ENCODE peak calls at places on chromosomes 4 and X, in eight cellular contexts. Z, G, I, T, F, A, Q and O are unnamed samples.

GRCh38 chrX:88439935-88440334 is 307.1 kb upstream of the CPXCR1 start:
- DNase-seq in Z (no peak), G (no peak), I (no peak), T (no peak), F (no peak), A (no peak), Q (no peak), O (no peak)

GRCh38 chrX:1384738-1385250 is 7.1 kb downstream of the SLC25A6 start:
- DNase-seq in Z (no peak), G (no peak), I (no peak), T (no peak), F (peak), A (no peak), Q (no peak), O (no peak)

GRCh38 chrX:39398973-39399268 is 597.7 kb downstream of the MID1IP1 start:
- DNase-seq in Z (no peak), G (peak), I (no peak), T (no peak), F (no peak), A (peak), Q (no peak), O (no peak)

GRCh38 chr4:41575207-41575606 is 37.2 kb downstream of the LIMCH1 start:
- DNase-seq in Z (no peak), G (no peak), I (no peak), T (peak), F (no peak), A (no peak), Q (no peak), O (no peak)

GRCh38 chrX:108946531-108946930 is 210.2 kb upstream of the IRS4 start:
- DNase-seq in Z (no peak), G (no peak), I (no peak), T (no peak), F (no peak), A (no peak), Q (no peak), O (no peak)

GRCh38 chrX:24023972-24024664 is 2.9 kb downstream of the KLHL15 start:
- DNase-seq in Z (no peak), G (no peak), I (no peak), T (peak), F (no peak), A (no peak), Q (no peak), O (peak)

GRCh38 chr4:10091531-10092181 is 24.9 kb downstream of the WDR1 start:
- DNase-seq in Z (peak), G (no peak), I (no peak), T (no peak), F (no peak), A (peak), Q (no peak), O (no peak)

GRCh38 chr4:38815879-38816782 is 11.5 kb upstream of the TLR1 start:
- DNase-seq in Z (no peak), G (no peak), I (no peak), T (peak), F (no peak), A (no peak), Q (no peak), O (peak)

GRCh38 chr4:112853662-112854256 is 195.7 kb upstream of the ANK2 start:
- DNase-seq in Z (no peak), G (no peak), I (no peak), T (peak), F (no peak), A (no peak), Q (peak), O (no peak)

GRCh38 chr4:164383187-164384181 is 370.4 kb upstream of the SMIM31 start:
- DNase-seq in Z (no peak), G (no peak), I (no peak), T (peak), F (no peak), A (peak), Q (peak), O (no peak)

GRCh38 chrX:106752101-106752678 is 25.7 kb downstream of the RNF128 start:
- DNase-seq in Z (no peak), G (no peak), I (no peak), T (peak), F (no peak), A (no peak), Q (peak), O (no peak)

GRCh38 chr4:68272860-68273259 is 27.4 kb upstream of the TMPRSS11B start:
- DNase-seq in Z (no peak), G (no peak), I (no peak), T (no peak), F (no peak), A (no peak), Q (peak), O (peak)

GRCh38 chr4:79237836-79238235 is 88.0 kb downstream of the NAA11 start:
- DNase-seq in Z (no peak), G (no peak), I (no peak), T (no peak), F (no peak), A (no peak), Q (peak), O (no peak)

GRCh38 chr4:26163425-26164362 is 157.1 kb upstream of the RBPJ start:
- DNase-seq in Z (no peak), G (no peak), I (no peak), T (no peak), F (no peak), A (no peak), Q (peak), O (peak)

GRCh38 chr4:6147441-6147840 is 52.9 kb downstream of the JAKMIP1 start:
- DNase-seq in Z (no peak), G (no peak), I (no peak), T (no peak), F (no peak), A (no peak), Q (no peak), O (no peak)

GRCh38 chr4:17029964-17030363 is 131.5 kb upstream of the LDB2 start:
- DNase-seq in Z (no peak), G (no peak), I (no peak), T (no peak), F (no peak), A (no peak), Q (no peak), O (no peak)

GRCh38 chrX:40538391-40538790 is 42.4 kb upstream of the ATP6AP2 start:
- DNase-seq in Z (no peak), G (no peak), I (no peak), T (peak), F (no peak), A (no peak), Q (no peak), O (no peak)

GRCh38 chr4:64250061-64250460 is 159.2 kb downstream of the TECRL start:
- DNase-seq in Z (no peak), G (no peak), I (no peak), T (no peak), F (no peak), A (no peak), Q (no peak), O (no peak)

GRCh38 chrX:47723689-47724088 is 64.7 kb upstream of the UXT start:
- DNase-seq in Z (no peak), G (no peak), I (no peak), T (no peak), F (no peak), A (no peak), Q (peak), O (peak)

GRCh38 chr4:60296381-60296780 is 903.7 kb upstream of the ADGRL3 start:
- DNase-seq in Z (no peak), G (no peak), I (no peak), T (peak), F (no peak), A (no peak), Q (no peak), O (no peak)

GRCh38 chr4:15402146-15402545 is 25.7 kb upstream of the C1QTNF7 start:
- DNase-seq in Z (no peak), G (no peak), I (no peak), T (peak), F (no peak), A (no peak), Q (no peak), O (no peak)

GRCh38 chrX:114615765-114616164 is 31.9 kb downstream of the HTR2C start:
- DNase-seq in Z (no peak), G (no peak), I (no peak), T (no peak), F (no peak), A (no peak), Q (no peak), O (no peak)

GRCh38 chr4:38671594-38671943 is 7.6 kb downstream of the KLF3 start:
- DNase-seq in Z (no peak), G (no peak), I (no peak), T (no peak), F (no peak), A (no peak), Q (no peak), O (no peak)

GRCh38 chrX:10479508-10479907 is 140.9 kb downstream of the MID1 start:
- DNase-seq in Z (no peak), G (no peak), I (no peak), T (no peak), F (no peak), A (no peak), Q (no peak), O (no peak)

GRCh38 chr4:36476135-36476534 is 194.7 kb downstream of the DTHD1 start:
- DNase-seq in Z (no peak), G (no peak), I (no peak), T (no peak), F (no peak), A (no peak), Q (no peak), O (no peak)

DNA sequence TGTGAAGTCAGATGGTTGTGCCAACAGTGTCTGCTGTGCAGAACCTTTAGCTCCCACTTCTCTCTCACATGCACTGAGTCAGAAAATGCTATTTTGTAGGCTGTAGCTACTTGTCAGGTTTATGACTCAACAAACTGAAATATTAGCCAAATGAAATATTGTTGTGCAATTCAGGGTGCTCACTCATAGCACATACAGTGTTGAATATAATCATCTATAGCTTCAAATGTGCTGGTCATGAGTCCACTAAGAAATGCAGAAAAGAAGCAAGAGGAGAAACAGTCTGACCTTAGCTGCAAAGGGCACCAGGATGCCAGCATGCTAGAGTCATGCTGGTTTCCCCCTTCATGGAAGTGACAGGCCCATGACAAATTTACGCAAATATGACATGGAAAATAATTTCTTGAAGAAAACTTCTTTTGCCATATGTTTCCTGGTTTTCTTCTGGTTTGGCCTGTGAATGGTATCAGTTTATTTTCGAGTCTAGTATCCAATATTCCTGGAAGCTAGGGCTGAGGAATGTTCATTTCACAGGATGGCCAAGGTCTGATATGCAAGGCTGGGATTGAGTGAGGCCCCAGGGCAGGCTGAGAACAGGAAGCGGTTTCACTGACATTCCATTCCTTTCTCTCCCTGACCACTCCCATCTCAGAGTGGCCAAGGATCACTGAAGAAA is 10.3 kb upstream of the CXCL2 start:
- DNase-seq in Z (peak), G (no peak), I (peak), T (peak), F (peak), A (peak), Q (peak), O (peak)
- H3K4me3 ChIP-seq in Z (no peak), G (no peak), I (no peak), T (no peak), F (no peak), A (no peak), Q (no peak), O (no peak)

GRCh38 chr4:145217339-145217738 is 37.0 kb upstream of the OTUD4 start:
- DNase-seq in Z (no peak), G (no peak), I (no peak), T (no peak), F (no peak), A (no peak), Q (peak), O (no peak)
- H3K27ac ChIP-seq in Z (no peak), G (no peak), I (no peak), T (no peak), F (no peak), A (no peak), Q (peak), O (no peak)

GRCh38 chr4:88010921-88011320 is 3.5 kb downstream of the PKD2 start:
- DNase-seq in Z (no peak), G (no peak), I (no peak), T (peak), F (no peak), A (no peak), Q (no peak), O (no peak)
- H3K4me3 ChIP-seq in Z (no peak), G (peak), I (no peak), T (peak), F (no peak), A (no peak), Q (peak), O (no peak)

DNA sequence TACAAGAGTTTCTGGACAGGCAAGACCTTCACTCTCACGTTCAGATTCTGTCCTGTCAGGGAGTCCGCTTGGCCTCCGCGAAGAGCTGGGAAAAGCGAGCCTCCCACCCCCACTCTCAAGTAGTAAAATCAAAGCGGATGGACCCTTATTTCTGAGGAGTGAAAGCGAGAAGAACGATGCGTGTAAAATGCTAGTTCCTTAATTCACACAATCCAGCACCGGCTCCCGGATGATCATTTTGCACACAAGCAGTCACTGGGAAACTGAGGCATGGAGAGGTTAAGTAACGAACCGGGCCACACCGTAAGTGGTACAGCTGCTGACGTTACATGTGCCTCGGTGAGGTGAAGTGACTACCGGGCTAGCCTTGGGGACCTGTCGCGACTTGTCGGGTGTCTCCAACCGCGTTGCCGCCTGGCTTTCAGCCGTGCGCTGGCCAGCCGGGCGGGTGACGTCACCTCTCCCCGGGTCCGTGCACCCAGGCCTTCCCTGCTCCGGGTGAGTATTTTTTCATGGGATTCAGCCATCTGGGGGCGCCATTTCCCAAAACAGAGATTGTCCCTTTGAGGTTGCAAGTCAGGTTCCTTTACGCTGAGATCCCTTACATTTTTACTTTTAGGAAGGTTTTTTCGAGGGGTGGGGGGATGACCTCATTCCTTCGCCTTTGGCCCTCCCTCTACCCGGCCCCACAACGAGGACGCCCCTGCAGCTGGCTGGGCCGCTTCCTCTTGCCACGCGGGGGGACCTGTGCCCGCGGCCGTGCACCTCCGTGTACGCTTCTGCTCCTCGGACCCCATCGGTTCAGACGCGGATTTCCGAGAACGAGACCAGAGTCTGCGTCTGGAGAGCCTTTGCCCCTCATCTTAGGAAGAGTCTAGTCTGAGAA is 3.4 kb upstream of the SFRP2 start:
- DNase-seq in Z (peak), G (no peak), I (peak), T (peak), F (peak), A (peak), Q (peak), O (peak)
- H3K27ac ChIP-seq in Z (no peak), G (no peak), I (no peak), T (no peak), F (no peak), A (no peak), Q (peak), O (no peak)

DNA sequence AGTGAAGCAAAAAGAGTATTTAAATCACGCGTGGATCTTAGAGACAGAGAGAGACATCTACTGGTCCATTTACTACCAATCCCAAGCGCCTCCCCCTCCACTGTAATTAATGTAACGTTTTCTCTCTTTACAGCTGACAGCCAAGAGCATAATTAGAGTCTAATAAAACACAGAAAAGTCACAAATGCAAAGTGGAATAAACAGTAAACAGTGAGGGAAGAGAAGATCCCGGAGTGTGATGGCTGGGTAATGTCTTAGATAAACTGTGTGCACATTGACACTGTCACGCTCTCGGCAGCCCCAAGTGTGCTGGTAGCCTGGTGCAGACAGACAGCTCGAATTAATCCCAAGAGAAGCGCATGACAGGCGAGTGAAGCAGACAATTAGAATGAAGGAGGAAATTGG is 100.3 kb downstream of the CXXC4 start:
- DNase-seq in Z (no peak), G (no peak), I (no peak), T (no peak), F (no peak), A (no peak), Q (peak), O (peak)
- H3K4me3 ChIP-seq in Z (peak), G (no peak), I (peak), T (no peak), F (no peak), A (no peak), Q (no peak), O (no peak)

GRCh38 chr4:22454955-22455354 is 60.9 kb downstream of the ADGRA3 start:
- DNase-seq in Z (no peak), G (no peak), I (no peak), T (peak), F (no peak), A (no peak), Q (no peak), O (peak)
- H3K27ac ChIP-seq in Z (peak), G (no peak), I (no peak), T (no peak), F (no peak), A (no peak), Q (no peak), O (no peak)

GRCh38 chrX:154542723-154543424 is 3.8 kb downstream of the G6PD start:
- DNase-seq in Z (no peak), G (no peak), I (peak), T (no peak), F (peak), A (no peak), Q (no peak), O (no peak)

GRCh38 chrX:154541589-154541895 is 5.1 kb downstream of the G6PD start:
- DNase-seq in Z (no peak), G (no peak), I (no peak), T (no peak), F (no peak), A (no peak), Q (no peak), O (no peak)

GRCh38 chrX:154541896-154542722 is 4.5 kb downstream of the G6PD start:
- DNase-seq in Z (peak), G (peak), I (peak), T (peak), F (peak), A (peak), Q (no peak), O (no peak)

GRCh38 chrX:154539077-154539476 is 7.6 kb downstream of the G6PD start:
- DNase-seq in Z (no peak), G (no peak), I (no peak), T (no peak), F (no peak), A (no peak), Q (no peak), O (no peak)

DNA sequence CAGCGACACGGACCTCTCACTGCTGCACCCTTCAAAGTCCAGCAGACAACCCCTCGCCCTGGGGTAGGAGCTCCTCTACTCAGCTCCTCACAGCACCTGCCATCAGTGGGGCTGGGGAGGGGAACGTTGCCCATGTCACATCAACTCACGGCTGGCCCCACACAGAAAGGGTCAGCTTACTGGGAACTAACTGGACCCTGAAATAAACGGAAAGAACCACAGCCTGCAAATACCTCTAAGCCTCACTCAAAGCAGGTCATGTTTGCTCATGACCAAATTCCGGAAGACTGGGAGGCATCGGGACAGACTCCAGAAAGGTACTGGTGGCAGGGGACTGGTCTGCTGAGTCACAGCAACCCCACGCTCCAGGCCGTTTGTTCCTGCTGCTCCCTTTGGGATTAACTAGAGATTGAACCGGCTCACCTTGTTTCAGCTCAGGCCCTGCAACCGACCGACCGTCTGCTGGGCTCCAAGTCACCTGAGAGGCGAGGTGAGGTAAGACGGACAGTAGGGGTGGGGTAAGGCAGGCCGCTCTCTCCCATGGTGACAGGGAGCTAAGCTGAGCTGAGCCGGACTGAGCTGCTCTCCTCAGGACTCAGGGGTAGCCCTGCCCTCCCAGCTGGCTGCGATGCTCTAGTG is 5.6 kb downstream of the G6PD start:
- DNase-seq in Z (no peak), G (no peak), I (peak), T (no peak), F (peak), A (no peak), Q (no peak), O (no peak)
- H3K4me3 ChIP-seq in Z (no peak), G (no peak), I (no peak), T (no peak), F (no peak), A (no peak), Q (no peak), O (no peak)

GRCh38 chrX:73215263-73215662 is 612 bp upstream of the NAP1L2 start:
- DNase-seq in Z (no peak), G (no peak), I (no peak), T (no peak), F (no peak), A (no peak), Q (peak), O (no peak)

GRCh38 chrX:73213734-73214133 is 917 bp downstream of the NAP1L2 start:
- DNase-seq in Z (no peak), G (no peak), I (no peak), T (no peak), F (no peak), A (no peak), Q (no peak), O (no peak)

GRCh38 chrX:73214366-73215094 is at the start of gene NAP1L2:
- DNase-seq in Z (peak), G (peak), I (no peak), T (no peak), F (no peak), A (peak), Q (peak), O (no peak)
- H3K27ac ChIP-seq in Z (no peak), G (peak), I (peak), T (no peak), F (no peak), A (peak), Q (peak), O (no peak)

GRCh38 chr4:99315839-99316238 is 5.4 kb downstream of the ADH1B start:
- DNase-seq in Z (no peak), G (no peak), I (no peak), T (no peak), F (no peak), A (no peak), Q (peak), O (no peak)

GRCh38 chr4:99321241-99322191 is at the start of gene ADH1B:
- DNase-seq in Z (no peak), G (no peak), I (no peak), T (peak), F (no peak), A (no peak), Q (peak), O (peak)

DNA sequence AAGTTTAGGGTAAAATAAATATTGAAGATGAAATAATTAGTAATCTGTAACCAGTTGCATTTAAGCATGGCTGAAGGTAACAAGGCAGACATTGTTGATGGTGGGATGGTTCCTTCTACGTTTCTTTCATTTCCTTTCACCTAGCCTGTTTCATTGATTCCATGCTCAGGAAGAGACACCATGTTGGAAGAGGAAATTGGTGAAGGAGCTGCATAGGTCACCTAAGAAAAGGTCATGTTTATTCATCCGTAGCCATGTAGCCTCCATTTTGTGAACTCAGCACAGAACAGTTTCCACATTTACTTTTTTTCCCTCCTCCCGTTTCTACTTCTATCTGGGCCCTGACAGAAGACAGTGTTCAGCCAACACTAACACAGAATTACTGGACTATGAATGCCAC is 3.8 kb downstream of the ADH1B start:
- DNase-seq in Z (no peak), G (no peak), I (no peak), T (no peak), F (no peak), A (no peak), Q (no peak), O (no peak)
- H3K4me3 ChIP-seq in Z (peak), G (peak), I (peak), T (no peak), F (no peak), A (no peak), Q (no peak), O (no peak)